ENCODE peak calls at places on chromosomes 13 and 19, in nine cellular contexts. Q is IMR-90; G is effector memory CD4-positive, alpha-beta T cell; C is GM06990; U is SJCRH30; X is breast epithelium; S is A549; W is HFF-Myc; H is mesendoderm. O is an unnamed sample.

GRCh38 chr19:29378543-29379105 is 147.2 kb upstream of the VSTM2B start:
- DNase-seq in X (peak), S (no peak), G (no peak), H (no peak), W (no peak), C (no peak), U (no peak), Q (no peak), O (no peak)

GRCh38 chr19:1942934-1943555 is 2.1 kb downstream of the CSNK1G2 start:
- DNase-seq in U (peak), X (no peak), C (peak), G (peak), Q (no peak), S (no peak), W (no peak), H (no peak), O (no peak)

GRCh38 chr13:77981191-77981925 is 62.7 kb upstream of the EDNRB start:
- DNase-seq in H (no peak), Q (peak), U (no peak), C (no peak), S (no peak), G (no peak), X (no peak), W (no peak), O (no peak)

GRCh38 chr13:114161644-114162532 is 17.2 kb upstream of the CFAP97D2 start:
- DNase-seq in W (no peak), U (peak), G (no peak), C (no peak), S (no peak), X (peak), Q (peak), H (no peak), O (no peak)

GRCh38 chr13:103965506-103966243 is 899.5 kb upstream of the SLC10A2 start:
- DNase-seq in Q (no peak), G (no peak), S (no peak), W (no peak), H (no peak), C (no peak), U (no peak), X (no peak), O (no peak)

GRCh38 chr13:48043789-48044503 is 6.4 kb downstream of the NUDT15 start:
- DNase-seq in U (no peak), C (no peak), H (no peak), W (no peak), S (no peak), X (no peak), G (no peak), Q (peak), O (no peak)

GRCh38 chr19:45717983-45718650 is 12.6 kb downstream of the FBXO46 start:
- DNase-seq in C (no peak), S (no peak), U (no peak), H (no peak), Q (no peak), W (no peak), X (no peak), G (no peak), O (no peak)

GRCh38 chr19:950352-951066 is 24.7 kb downstream of the ARID3A start:
- DNase-seq in C (no peak), X (no peak), U (no peak), S (no peak), W (no peak), G (no peak), Q (no peak), H (no peak), O (no peak)

GRCh38 chr19:43738780-43739211 is 16.0 kb downstream of the SMG9 start:
- DNase-seq in S (peak), W (no peak), H (peak), X (no peak), U (no peak), Q (no peak), C (no peak), G (no peak), O (no peak)

GRCh38 chr13:109764045-109764444 is 22.3 kb downstream of the IRS2 start:
- DNase-seq in U (no peak), C (no peak), G (no peak), S (no peak), W (no peak), H (peak), Q (no peak), X (no peak), O (no peak)

GRCh38 chr13:54033323-54033861 is 1004.8 kb downstream of the OLFM4 start:
- DNase-seq in U (no peak), G (no peak), H (peak), Q (no peak), W (no peak), S (no peak), C (no peak), X (no peak), O (no peak)

GRCh38 chr19:10784257-10784656 is 51.8 kb downstream of the TMED1 start:
- DNase-seq in X (no peak), S (no peak), W (no peak), H (no peak), Q (no peak), G (no peak), U (no peak), C (no peak), O (no peak)

GRCh38 chr13:76516013-76516412 is 370.2 kb downstream of the KCTD12 start:
- DNase-seq in Q (peak), X (no peak), H (peak), U (peak), W (peak), C (no peak), G (no peak), S (no peak), O (no peak)

GRCh38 chr13:69793803-69794453 is 313.7 kb upstream of the ATXN8OS start:
- DNase-seq in H (peak), Q (no peak), S (no peak), G (no peak), C (no peak), W (no peak), U (no peak), X (no peak), O (no peak)

GRCh38 chr13:77318741-77319140 is 8.2 kb downstream of the MYCBP2 start:
- DNase-seq in W (no peak), U (no peak), Q (peak), X (no peak), C (no peak), H (no peak), G (no peak), S (no peak), O (no peak)

DNA sequence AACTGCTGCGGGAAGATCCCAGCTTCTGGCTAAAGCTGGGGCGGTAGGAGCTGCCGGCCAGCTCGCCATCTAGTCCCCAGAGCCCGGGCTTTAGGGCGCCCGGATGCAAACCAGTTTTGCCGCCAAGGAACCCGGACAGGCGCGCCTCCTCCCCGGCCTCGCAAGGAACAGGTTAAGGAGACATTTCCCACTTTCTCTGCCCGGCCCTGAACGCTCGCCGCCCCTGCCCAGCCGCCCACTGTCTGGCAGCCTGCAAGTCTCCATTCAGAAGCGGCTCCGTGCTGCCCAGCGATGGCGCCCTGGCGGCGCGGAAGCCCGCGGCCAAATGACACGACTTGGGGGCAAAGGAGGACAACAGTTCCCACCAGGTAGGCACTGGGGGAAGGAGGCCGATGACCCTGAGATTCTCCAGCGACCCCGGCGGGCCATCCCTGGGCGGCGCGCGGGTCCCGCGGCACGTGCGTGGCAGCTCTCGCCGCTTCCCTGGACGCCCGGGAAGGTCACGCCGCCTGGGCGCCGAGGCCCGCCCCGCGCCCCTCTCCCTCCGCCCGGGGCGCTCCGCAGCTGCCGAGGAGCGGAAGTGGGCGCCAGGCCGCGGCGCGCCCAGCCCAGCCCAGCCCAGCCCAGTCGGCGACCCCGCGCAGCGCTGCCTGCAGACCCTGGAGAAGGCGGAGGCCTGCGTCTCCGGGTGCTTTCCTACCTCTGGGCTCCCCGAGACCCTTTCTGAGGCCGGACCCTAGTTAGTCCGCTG is 42.2 kb upstream of the HNRNPA1L2 start:
- DNase-seq in G (no peak), X (no peak), H (peak), U (peak), C (peak), W (no peak), Q (peak), S (no peak), O (no peak)
- H3K4me3 ChIP-seq in G (peak), X (peak), H (no peak), U (peak), C (peak), W (peak), Q (peak), S (no peak), O (peak)

GRCh38 chr19:13094771-13095392 is 7.8 kb downstream of the LYL1 start:
- DNase-seq in W (no peak), H (peak), G (no peak), C (no peak), S (no peak), U (no peak), X (no peak), Q (no peak), O (no peak)
- H3K4me3 ChIP-seq in W (no peak), H (no peak), G (peak), C (peak), S (no peak), U (no peak), X (no peak), Q (no peak), O (no peak)

GRCh38 chr19:12628040-12629022 is 17.6 kb downstream of the ZNF791 start:
- DNase-seq in G (no peak), X (no peak), Q (peak), W (no peak), U (peak), S (peak), H (peak), C (no peak), O (no peak)
- H3K4me3 ChIP-seq in G (no peak), X (no peak), Q (no peak), W (no peak), U (no peak), S (no peak), H (peak), C (no peak), O (no peak)

DNA sequence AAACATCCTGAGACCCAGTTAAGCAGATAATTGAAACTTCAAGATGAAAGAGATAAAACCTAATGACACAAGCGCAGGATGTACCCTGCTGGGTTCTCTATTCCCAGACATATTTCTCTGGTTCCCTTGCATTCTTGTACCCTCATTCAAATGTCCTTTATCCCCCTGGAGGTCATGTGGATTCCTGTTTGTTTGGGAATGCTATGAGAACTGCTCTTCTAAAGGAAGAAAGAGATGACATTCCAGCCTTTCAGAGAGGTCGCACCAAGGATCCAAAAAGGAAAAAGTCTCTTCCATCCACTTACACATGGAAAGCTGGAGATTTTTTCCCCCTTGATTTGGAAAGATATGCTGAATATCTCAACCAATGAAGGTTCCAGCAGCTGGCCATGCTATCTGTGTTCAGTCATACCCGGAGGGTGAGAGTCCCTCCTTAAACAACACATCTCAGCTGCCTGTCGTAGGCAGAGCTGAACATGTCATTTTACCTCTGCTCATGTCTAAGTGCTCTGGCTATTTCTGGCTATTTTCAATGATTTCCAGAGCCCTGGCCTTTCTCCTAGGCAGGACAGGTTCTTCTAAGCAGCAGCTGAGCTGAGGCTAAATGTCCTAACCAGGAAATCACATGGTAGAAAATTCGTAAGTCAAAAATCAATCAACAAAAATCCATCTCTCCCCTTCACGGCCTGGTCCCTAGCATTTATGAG is 52.5 kb downstream of the C13orf42 start:
- DNase-seq in H (peak), C (no peak), S (no peak), W (no peak), Q (no peak), X (no peak), G (no peak), U (no peak), O (no peak)
- H3K4me3 ChIP-seq in H (no peak), C (no peak), S (no peak), W (no peak), Q (no peak), X (no peak), G (no peak), U (no peak), O (no peak)

DNA sequence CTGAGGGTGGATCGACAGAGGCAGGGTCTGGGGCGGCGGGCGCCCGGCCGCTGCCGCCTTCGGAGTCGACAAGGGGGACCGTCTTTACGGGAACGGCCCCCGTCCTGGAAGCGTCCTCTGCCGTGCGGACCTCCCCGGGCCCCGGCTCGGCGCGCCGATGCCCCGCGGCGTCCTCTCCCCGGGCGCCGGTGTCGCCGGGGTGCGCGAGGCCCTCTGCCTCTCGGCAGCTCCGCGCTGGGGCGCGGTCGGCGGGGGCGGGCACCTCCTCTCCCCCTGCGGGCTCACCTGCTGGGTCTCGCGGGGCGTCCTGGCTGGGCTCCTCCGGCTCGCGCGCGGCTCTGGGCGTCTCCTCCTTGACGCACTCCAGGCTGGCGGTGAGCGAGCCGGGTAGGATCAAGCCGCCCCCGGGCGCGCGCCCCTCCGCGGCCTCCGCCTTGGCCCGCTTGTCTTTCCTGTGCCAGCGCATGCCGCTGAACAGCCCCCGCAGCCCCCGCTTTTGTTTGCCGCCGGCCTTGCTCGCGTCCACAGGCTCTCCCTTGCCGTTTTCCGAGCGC is 1.5 kb downstream of the AMER2 start:
- DNase-seq in Q (no peak), C (no peak), G (no peak), H (peak), U (no peak), S (no peak), W (no peak), X (no peak), O (no peak)
- H3K4me3 ChIP-seq in Q (no peak), C (peak), G (no peak), H (peak), U (no peak), S (peak), W (no peak), X (peak), O (peak)

DNA sequence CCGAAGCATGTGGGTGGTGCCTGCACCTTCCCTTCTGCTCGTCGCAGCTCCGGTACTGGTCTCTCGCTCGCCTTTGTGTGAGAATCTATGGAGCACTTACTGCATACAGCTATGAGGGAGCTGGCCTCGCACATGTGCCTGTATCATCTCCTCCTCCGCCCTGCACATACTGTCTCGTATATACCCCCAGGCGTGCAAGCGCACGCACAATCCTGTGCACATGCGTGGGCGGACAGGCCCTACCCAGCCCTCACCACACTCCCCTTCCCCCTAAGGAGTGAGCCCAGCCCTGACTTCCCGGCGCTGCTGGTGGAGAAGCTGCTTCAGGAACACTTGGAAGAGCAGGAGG is 8.7 kb downstream of the PIK3R2 start:
- DNase-seq in S (no peak), U (no peak), W (no peak), H (no peak), C (no peak), G (no peak), X (no peak), Q (no peak), O (no peak)
- H3K4me3 ChIP-seq in S (peak), U (no peak), W (no peak), H (no peak), C (no peak), G (no peak), X (peak), Q (no peak), O (no peak)

DNA sequence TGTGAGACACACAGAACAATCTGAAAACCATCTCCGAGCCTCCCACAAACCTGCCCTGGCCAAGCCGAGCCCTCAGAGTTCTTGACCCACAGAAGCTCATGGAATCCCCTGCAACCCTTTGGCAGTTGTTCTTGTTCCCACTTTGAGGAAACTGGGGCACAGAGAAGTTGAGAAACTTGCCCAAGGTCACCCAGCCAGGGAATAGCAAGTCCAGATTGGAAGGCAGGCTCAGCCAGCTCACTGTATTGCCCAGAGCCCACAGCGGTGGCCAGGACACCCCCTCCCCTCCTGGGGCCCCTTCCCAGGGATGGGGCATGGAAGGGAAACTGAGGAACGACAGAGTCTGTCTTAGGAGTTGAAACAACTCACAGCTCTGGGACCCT is 1.8 kb downstream of the ZSWIM4 start:
- DNase-seq in G (no peak), U (no peak), H (no peak), C (no peak), Q (no peak), W (no peak), X (no peak), S (no peak), O (no peak)
- H3K4me3 ChIP-seq in G (no peak), U (peak), H (no peak), C (peak), Q (peak), W (peak), X (peak), S (peak), O (peak)